ENCODE peak calls at places on chromosomes 3 and 15, in four cellular contexts. One of them, this sample, is unnamed.

GRCh38 chr3:78613366-78614008 is 1154.3 kb downstream of the ROBO1 start:
- DNase-seq in H1: no peak
- DNase-seq in SK-N-SH: no peak
- DNase-seq in GM12878: no peak
- DNase-seq in this sample: no peak

GRCh38 chr3:50609071-50609742 is 2.4 kb downstream of the CISH start:
- DNase-seq in H1: no peak
- DNase-seq in SK-N-SH: no peak
- DNase-seq in GM12878: no peak
- DNase-seq in this sample: no peak

GRCh38 chr3:12559520-12559919 is 2.6 kb downstream of the MKRN2 start:
- DNase-seq in H1: no peak
- DNase-seq in SK-N-SH: no peak
- DNase-seq in GM12878: no peak
- DNase-seq in this sample: no peak

GRCh38 chr15:69780981-69781380 is 316.7 kb downstream of the TLE3 start:
- DNase-seq in H1: no peak
- DNase-seq in SK-N-SH: no peak
- DNase-seq in GM12878: no peak
- DNase-seq in this sample: no peak

GRCh38 chr3:71989165-71989564 is 204.2 kb upstream of the PROK2 start:
- DNase-seq in H1: no peak
- DNase-seq in SK-N-SH: no peak
- DNase-seq in GM12878: no peak
- DNase-seq in this sample: no peak

GRCh38 chr15:32718822-32719716 is 1.3 kb downstream of the GREM1 start:
- DNase-seq in H1: peak; percentile 73
- DNase-seq in SK-N-SH: peak; percentile 69
- DNase-seq in GM12878: no peak
- DNase-seq in this sample: no peak

GRCh38 chr3:73614385-73614784 is 10.4 kb downstream of the PDZRN3 start:
- DNase-seq in H1: no peak
- DNase-seq in SK-N-SH: no peak
- DNase-seq in GM12878: no peak
- DNase-seq in this sample: peak; percentile 8

GRCh38 chr15:70308011-70308761 is 210.5 kb upstream of the TLE3 start:
- DNase-seq in H1: no peak
- DNase-seq in SK-N-SH: no peak
- DNase-seq in GM12878: peak; percentile 47
- DNase-seq in this sample: peak; percentile 84

GRCh38 chr15:81754078-81754477 is 291.7 kb downstream of the MEX3B start:
- DNase-seq in H1: no peak
- DNase-seq in SK-N-SH: no peak
- DNase-seq in GM12878: no peak
- DNase-seq in this sample: no peak

GRCh38 chr15:23497710-23498111 is 50.7 kb upstream of the GOLGA6L2 start:
- DNase-seq in H1: no peak
- DNase-seq in SK-N-SH: peak; percentile 20
- DNase-seq in GM12878: no peak
- DNase-seq in this sample: no peak

GRCh38 chr3:28922376-28922775 is 358.5 kb upstream of the RBMS3 start:
- DNase-seq in H1: no peak
- DNase-seq in SK-N-SH: no peak
- DNase-seq in GM12878: no peak
- DNase-seq in this sample: no peak

GRCh38 chr3:134911611-134912604 is 116.8 kb downstream of the EPHB1 start:
- DNase-seq in H1: no peak
- DNase-seq in SK-N-SH: no peak
- DNase-seq in GM12878: no peak
- DNase-seq in this sample: no peak

GRCh38 chr15:51181905-51182304 is 87.2 kb upstream of the TNFAIP8L3 start:
- DNase-seq in H1: no peak
- DNase-seq in SK-N-SH: no peak
- DNase-seq in GM12878: no peak
- DNase-seq in this sample: no peak

GRCh38 chr3:112038863-112039262 is 4.3 kb downstream of the TMPRSS7 start:
- DNase-seq in H1: no peak
- DNase-seq in SK-N-SH: no peak
- DNase-seq in GM12878: peak; percentile 25
- DNase-seq in this sample: no peak

GRCh38 chr3:57484563-57484962 is 59.6 kb downstream of the DNAH12 start:
- DNase-seq in H1: no peak
- DNase-seq in SK-N-SH: no peak
- DNase-seq in GM12878: no peak
- DNase-seq in this sample: no peak

GRCh38 chr15:71341811-71342550 is 226.7 kb downstream of the THSD4 start:
- DNase-seq in H1: no peak
- DNase-seq in SK-N-SH: no peak
- DNase-seq in GM12878: no peak
- DNase-seq in this sample: no peak

GRCh38 chr3:148175215-148175614 is 522.5 kb upstream of the AGTR1 start:
- DNase-seq in H1: no peak
- DNase-seq in SK-N-SH: no peak
- DNase-seq in GM12878: no peak
- DNase-seq in this sample: no peak

GRCh38 chr3:78895528-78895927 is 872.3 kb downstream of the ROBO1 start:
- DNase-seq in H1: no peak
- DNase-seq in SK-N-SH: no peak
- DNase-seq in GM12878: no peak
- DNase-seq in this sample: no peak

GRCh38 chr3:111902534-111902933 is 43.5 kb downstream of the PHLDB2 start:
- DNase-seq in H1: no peak
- DNase-seq in SK-N-SH: no peak
- DNase-seq in GM12878: no peak
- DNase-seq in this sample: no peak

GRCh38 chr3:141386611-141387110 is 18.4 kb downstream of the ZBTB38 start:
- DNase-seq in H1: no peak
- DNase-seq in SK-N-SH: no peak
- DNase-seq in GM12878: no peak
- DNase-seq in this sample: no peak

GRCh38 chr15:70101459-70102113 is 3.9 kb upstream of the TLE3 start:
- DNase-seq in H1: peak; percentile 78
- DNase-seq in SK-N-SH: peak; percentile 71
- DNase-seq in GM12878: no peak
- DNase-seq in this sample: peak; percentile 57

GRCh38 chr3:107959767-107960166 is 131.1 kb downstream of the CD47 start:
- DNase-seq in H1: no peak
- DNase-seq in SK-N-SH: no peak
- DNase-seq in GM12878: no peak
- DNase-seq in this sample: no peak

GRCh38 chr3:46479021-46479420 is 14.3 kb upstream of the LTF start:
- DNase-seq in H1: no peak
- DNase-seq in SK-N-SH: no peak
- DNase-seq in GM12878: no peak
- DNase-seq in this sample: no peak

DNA sequence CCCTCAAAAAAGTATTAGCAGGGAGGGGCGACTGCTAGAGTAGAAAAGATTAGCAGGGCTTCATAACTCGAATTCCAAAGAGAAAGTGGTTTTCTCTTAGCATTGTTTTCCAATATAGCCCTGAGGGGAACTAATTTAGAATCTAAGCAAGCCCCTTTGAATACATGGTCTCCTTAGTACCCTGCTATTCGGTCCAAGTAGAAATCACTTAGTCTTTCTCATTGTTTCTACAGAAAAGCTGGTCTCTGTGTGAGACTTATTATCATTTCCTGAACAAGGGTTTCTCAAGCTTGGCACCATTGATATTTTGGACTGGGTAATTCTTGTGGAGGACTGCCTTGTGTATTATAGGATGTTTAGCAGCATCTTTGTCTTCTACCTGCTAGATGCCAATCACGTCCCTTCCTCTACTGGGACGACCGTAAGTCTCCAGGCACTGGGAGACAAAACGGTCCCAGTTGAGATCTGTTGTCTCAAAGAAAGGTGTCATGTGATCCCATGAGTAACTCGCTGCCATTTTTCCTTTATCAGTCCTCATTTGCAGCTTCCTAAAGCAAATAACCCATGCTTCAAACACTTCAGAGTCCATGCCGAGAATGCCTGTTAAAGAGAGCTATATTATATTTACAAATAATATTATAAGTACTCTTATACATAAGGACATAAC is 230.7 kb upstream of the SLCO3A1 start:
- DNase-seq in H1: no peak
- DNase-seq in SK-N-SH: no peak
- DNase-seq in GM12878: no peak
- DNase-seq in this sample: no peak
- H3K27ac ChIP-seq in H1: no peak overlapping the region
- H3K27ac ChIP-seq in SK-N-SH: no peak overlapping the region
- H3K27ac ChIP-seq in GM12878: no peak overlapping the region
- H3K27ac ChIP-seq in this sample: no peak overlapping the region

DNA sequence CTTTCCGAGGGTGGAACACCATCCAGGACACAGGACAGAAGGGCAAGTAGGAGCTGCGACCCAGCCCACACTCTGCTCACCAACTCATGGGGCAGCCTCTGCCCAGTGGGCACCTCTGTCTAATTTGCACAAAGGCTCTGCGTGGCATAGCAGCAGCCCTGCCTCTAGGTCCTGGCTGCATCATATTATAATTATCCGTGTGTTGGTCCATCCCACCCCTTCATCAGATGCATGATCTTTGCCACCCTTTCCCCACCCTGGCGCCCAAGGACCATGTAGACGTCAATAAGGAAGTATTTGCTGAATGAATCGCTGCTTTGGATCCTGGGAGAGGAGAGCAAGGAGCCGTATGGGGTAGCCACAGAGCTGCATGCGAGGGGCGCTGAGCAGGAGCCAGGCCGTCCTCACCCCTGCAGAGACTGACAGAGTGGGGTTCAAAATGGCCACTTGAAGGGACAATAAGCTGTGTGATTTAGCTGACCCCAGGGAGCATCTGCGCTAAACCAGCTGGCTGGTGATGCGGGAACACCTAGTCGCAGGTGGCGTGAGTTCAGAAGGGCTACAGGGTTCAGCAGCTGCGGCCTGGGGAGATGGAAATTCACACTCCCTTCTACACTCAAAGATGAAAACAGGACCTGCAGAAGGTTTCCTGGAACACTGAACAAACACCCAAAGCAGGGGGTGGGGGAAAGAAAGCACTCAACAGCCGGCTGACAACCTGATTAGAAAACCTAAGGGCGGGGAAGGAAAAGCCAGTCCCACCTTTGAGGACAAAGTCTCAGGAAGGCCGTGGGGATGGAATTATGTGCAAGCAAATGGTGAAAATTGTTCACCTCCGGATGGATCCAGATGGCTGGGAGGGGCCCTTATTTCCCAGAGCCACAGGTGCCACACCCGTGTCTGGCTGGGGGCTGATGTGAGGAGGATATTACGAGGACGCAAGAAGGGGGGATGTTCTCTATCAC is 6.4 kb downstream of the MGLL start:
- DNase-seq in H1: no peak
- DNase-seq in SK-N-SH: no peak
- DNase-seq in GM12878: no peak
- DNase-seq in this sample: no peak
- H3K4me3 ChIP-seq in H1: no peak overlapping the region
- H3K4me3 ChIP-seq in SK-N-SH: no peak overlapping the region
- H3K4me3 ChIP-seq in GM12878: no peak overlapping the region
- H3K4me3 ChIP-seq in this sample: no peak overlapping the region

DNA sequence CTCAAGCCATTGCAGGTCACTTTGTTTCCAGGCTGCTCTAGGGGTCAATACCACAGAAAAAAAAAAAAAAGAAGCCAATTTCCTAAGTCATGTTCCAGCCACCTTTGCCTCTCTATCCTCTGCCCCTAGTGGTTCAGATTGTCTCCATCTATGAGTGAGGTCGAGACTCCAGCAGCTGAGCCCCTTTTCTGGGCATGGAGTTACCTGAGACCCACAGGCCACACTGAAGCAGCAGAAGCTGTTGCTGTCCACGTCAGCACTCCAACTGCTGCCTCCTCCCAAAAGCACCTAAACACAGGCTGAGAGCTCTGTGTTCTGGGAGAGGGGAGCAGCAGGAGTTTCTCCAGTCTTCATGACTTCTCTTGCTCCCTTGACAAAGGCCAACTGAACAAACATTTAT is 355.7 kb downstream of the RSL24D1 start:
- DNase-seq in H1: peak; percentile 46
- DNase-seq in SK-N-SH: no peak
- DNase-seq in GM12878: no peak
- DNase-seq in this sample: no peak
- TF ChIP-seq GABPA in H1: no peak
- TF ChIP-seq GABPA in SK-N-SH: no peak
- TF ChIP-seq GABPA in GM12878: no peak
- TF ChIP-seq GABPA in this sample: no peak

DNA sequence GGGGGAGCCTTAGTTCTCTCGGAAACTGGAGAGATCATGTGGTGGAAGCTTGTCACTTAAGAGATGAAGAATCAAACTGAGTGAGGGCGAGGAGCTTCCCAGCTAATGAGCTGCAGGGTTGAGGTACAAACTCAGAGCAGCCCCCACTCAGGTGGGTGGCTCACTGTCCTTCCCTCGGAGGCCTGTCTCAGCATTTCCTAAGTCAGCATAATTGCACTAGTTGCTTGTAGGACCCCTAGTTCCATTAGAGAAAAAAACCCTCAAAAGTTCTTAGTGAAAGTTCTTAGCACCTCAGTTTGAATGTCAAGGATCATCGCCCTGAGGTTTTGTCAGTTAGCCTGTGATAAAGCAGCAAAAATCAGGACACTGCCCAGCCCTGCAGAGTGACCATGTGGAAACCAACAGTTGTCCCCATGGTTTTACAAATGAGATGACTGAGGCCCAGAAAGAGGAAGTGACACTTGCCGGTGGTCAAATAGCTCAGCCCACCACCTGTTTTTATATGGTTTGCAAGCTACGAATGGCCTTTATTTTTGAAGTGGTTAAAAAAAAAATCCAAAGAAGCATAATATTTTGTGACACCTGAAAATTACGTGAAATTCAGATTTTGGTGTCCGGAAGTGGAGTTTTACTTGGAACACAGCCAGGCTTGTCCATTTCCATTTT is 11.9 kb downstream of the SMAD6 start:
- DNase-seq in H1: no peak
- DNase-seq in SK-N-SH: no peak
- DNase-seq in GM12878: peak; percentile 56
- DNase-seq in this sample: no peak
- H3K27ac ChIP-seq in H1: no peak overlapping the region
- H3K27ac ChIP-seq in SK-N-SH: peak overlapping the region; percentile 20
- H3K27ac ChIP-seq in GM12878: peak overlapping the region; percentile 22
- H3K27ac ChIP-seq in this sample: no peak overlapping the region

DNA sequence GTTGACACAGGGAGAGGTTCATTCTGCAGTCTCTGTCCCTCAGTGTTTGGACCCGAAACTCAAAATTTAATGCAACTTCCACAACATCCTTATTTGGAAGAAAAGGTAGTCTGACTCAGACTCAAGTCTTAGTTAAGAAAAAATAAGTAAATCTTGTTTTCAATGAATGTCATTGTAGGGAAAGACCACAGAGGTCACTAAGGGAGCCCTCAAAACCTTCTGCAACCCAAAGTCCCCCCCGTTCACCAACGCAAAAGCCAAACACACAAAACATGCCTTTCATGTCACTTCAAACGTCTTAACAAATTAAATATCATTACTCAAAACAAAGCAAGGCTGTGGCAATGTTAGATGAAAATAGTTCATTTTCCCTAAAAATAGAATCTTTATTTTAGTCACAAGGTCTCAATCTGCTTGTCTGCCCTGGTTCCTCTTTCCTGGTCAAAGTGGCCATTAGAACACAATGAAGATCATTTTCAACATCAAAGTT is 20.9 kb upstream of the SSUH2 start:
- DNase-seq in H1: no peak
- DNase-seq in SK-N-SH: no peak
- DNase-seq in GM12878: peak; percentile 67
- DNase-seq in this sample: no peak
- H3K4me3 ChIP-seq in H1: no peak overlapping the region
- H3K4me3 ChIP-seq in SK-N-SH: no peak overlapping the region
- H3K4me3 ChIP-seq in GM12878: no peak overlapping the region
- H3K4me3 ChIP-seq in this sample: no peak overlapping the region

GRCh38 chr15:26773485-26773877 is 615 bp upstream of the GABRB3 start:
- DNase-seq in H1: no peak
- DNase-seq in SK-N-SH: peak; percentile 86
- DNase-seq in GM12878: no peak
- DNase-seq in this sample: no peak
- TF ChIP-seq GABPA in H1: no peak
- TF ChIP-seq GABPA in SK-N-SH: no peak
- TF ChIP-seq GABPA in GM12878: no peak
- TF ChIP-seq GABPA in this sample: no peak